ENCODE peak calls at places on chromosomes 1 and 21, in ten cellular contexts. R, S, C, W, U, L, G, T, A and D are unnamed samples.
A peak's percentile ranks its signal among the peaks of the same experiment; 100 is the strongest.

GRCh38 chr1:86430376-86430775 is 6.4 kb downstream of the CLCA2 start:
- DNase-seq in G (no peak), W (no peak), U (no peak), C (no peak), R (no peak), S (no peak), L (no peak), T (no peak), A (no peak), D (no peak)

GRCh38 chr21:35428041-35428400 is 378.9 kb upstream of the RUNX1 start:
- DNase-seq in A (no peak), T (peak; percentile 41), C (no peak), W (no peak), U (no peak), L (no peak), S (no peak), R (no peak), G (no peak), D (no peak)

GRCh38 chr1:56525463-56526155 is 53.8 kb downstream of the PLPP3 start:
- DNase-seq in U (no peak), S (no peak), T (no peak), W (no peak), R (no peak), L (no peak), C (no peak), A (no peak), G (no peak), D (no peak)

GRCh38 chr1:67889940-67890567 is 56.8 kb upstream of the GNG12 start:
- DNase-seq in S (no peak), U (no peak), W (no peak), C (no peak), L (no peak), T (peak; percentile 64), A (no peak), R (no peak), G (no peak), D (no peak)

GRCh38 chr1:24139846-24140425 is 3.0 kb downstream of the IL22RA1 start:
- DNase-seq in C (no peak), G (peak; percentile 5), S (no peak), R (no peak), W (no peak), U (no peak), L (no peak), T (no peak), A (no peak), D (no peak)

GRCh38 chr1:198118136-198118535 is 38.7 kb upstream of the NEK7 start:
- DNase-seq in W (peak; percentile 7), L (no peak), A (no peak), R (no peak), C (no peak), G (no peak), T (peak; percentile 98), U (peak; percentile 22), S (no peak), D (no peak)

GRCh38 chr21:16579538-16579937 is 849.8 kb downstream of the USP25 start:
- DNase-seq in A (no peak), C (no peak), G (no peak), W (no peak), L (no peak), S (no peak), T (peak; percentile 68), U (no peak), R (no peak), D (no peak)

GRCh38 chr1:57146100-57146499 is 180.3 kb upstream of the C8B start:
- DNase-seq in C (no peak), G (no peak), W (no peak), U (no peak), A (no peak), S (no peak), R (no peak), T (no peak), L (no peak), D (no peak)

GRCh38 chr1:12415239-12415543 is 185.4 kb downstream of the VPS13D start:
- DNase-seq in R (no peak), W (no peak), S (no peak), T (peak; percentile 23), L (no peak), G (no peak), C (no peak), A (no peak), U (no peak), D (no peak)

GRCh38 chr1:192973202-192973601 is 86.0 kb downstream of the UCHL5 start:
- DNase-seq in S (no peak), G (no peak), L (no peak), A (no peak), U (no peak), R (no peak), W (no peak), C (no peak), T (no peak), D (no peak)

GRCh38 chr1:77538956-77539509 is 143.4 kb downstream of the ZZZ3 start:
- DNase-seq in U (no peak), T (peak; percentile 94), G (no peak), S (no peak), L (no peak), C (no peak), W (no peak), R (no peak), A (no peak), D (peak; percentile 84)

GRCh38 chr1:109198745-109199144 is 15.0 kb upstream of the SARS1 start:
- DNase-seq in W (no peak), C (no peak), L (no peak), S (no peak), U (no peak), G (no peak), A (no peak), T (no peak), R (no peak), D (no peak)

GRCh38 chr1:18373882-18374493 is 106.7 kb upstream of the KLHDC7A start:
- DNase-seq in S (no peak), A (no peak), L (no peak), C (no peak), W (peak; percentile 63), R (no peak), G (no peak), T (no peak), U (peak; percentile 73), D (peak; percentile 80)

GRCh38 chr1:230750576-230750975 is 3.4 kb downstream of the CAPN9 start:
- DNase-seq in G (no peak), S (no peak), T (no peak), U (no peak), W (no peak), C (no peak), R (no peak), A (no peak), L (no peak), D (no peak)

GRCh38 chr1:174433451-174433850 is 14.3 kb upstream of the GPR52 start:
- DNase-seq in L (no peak), G (no peak), T (peak; percentile 54), W (no peak), S (no peak), C (no peak), R (no peak), A (no peak), U (no peak), D (no peak)

GRCh38 chr1:10530281-10530740 is 55.6 kb downstream of the PEX14 start:
- DNase-seq in L (no peak), C (no peak), S (no peak), A (no peak), G (no peak), U (peak; percentile 78), R (peak; percentile 87), T (peak; percentile 8), W (peak; percentile 81), D (peak; percentile 52)

GRCh38 chr1:10475510-10475909 is 760 bp downstream of the PEX14 start:
- DNase-seq in L (no peak), A (no peak), G (no peak), C (no peak), S (no peak), U (no peak), W (peak; percentile 10), T (no peak), R (no peak), D (no peak)

GRCh38 chr1:886760-887159 is 37.0 kb upstream of the SAMD11 start:
- DNase-seq in U (no peak), L (no peak), S (no peak), T (no peak), G (no peak), A (no peak), R (no peak), W (no peak), C (no peak), D (no peak)

GRCh38 chr1:157992031-157992568 is 1.3 kb upstream of the KIRREL1 start:
- DNase-seq in G (peak; percentile 68), A (peak; percentile 39), R (peak; percentile 89), W (peak; percentile 83), C (no peak), S (no peak), T (peak; percentile 93), L (no peak), U (peak; percentile 76), D (peak; percentile 88)

GRCh38 chr1:22127248-22127647 is 15.6 kb downstream of the WNT4 start:
- DNase-seq in W (no peak), C (no peak), A (no peak), G (no peak), S (no peak), T (no peak), L (no peak), U (no peak), R (no peak), D (no peak)

GRCh38 chr1:43801203-43801602 is 93.9 kb downstream of the ST3GAL3 start:
- DNase-seq in S (no peak), L (no peak), U (no peak), T (no peak), W (no peak), R (no peak), G (no peak), A (no peak), C (no peak), D (no peak)

GRCh38 chr1:36142121-36142520 is 7.2 kb downstream of the TRAPPC3 start:
- DNase-seq in G (no peak), R (no peak), U (no peak), S (no peak), C (no peak), T (no peak), L (no peak), W (no peak), A (no peak), D (no peak)

GRCh38 chr1:228287541-228288425 is 79.9 kb downstream of the OBSCN start:
- DNase-seq in U (no peak), A (no peak), C (no peak), T (no peak), R (no peak), G (no peak), S (no peak), W (no peak), L (no peak), D (no peak)

GRCh38 chr21:45533731-45534571 is 8.3 kb downstream of the SLC19A1 start:
- DNase-seq in L (no peak), C (no peak), A (no peak), U (no peak), T (no peak), W (no peak), S (no peak), R (no peak), G (peak; percentile 28), D (no peak)

GRCh38 chr1:48673725-48674124 is 103.0 kb downstream of the BEND5 start:
- DNase-seq in U (peak; percentile 45), S (no peak), L (no peak), A (no peak), C (no peak), R (no peak), W (peak; percentile 54), G (no peak), T (no peak), D (peak; percentile 79)

GRCh38 chr1:151243683-151244216 is 10.8 kb upstream of the PSMD4 start:
- DNase-seq in R (no peak), S (no peak), T (no peak), L (no peak), A (no peak), C (no peak), U (no peak), W (no peak), G (no peak), D (peak; percentile 64)

GRCh38 chr1:155103325-155103724 is 24.4 kb upstream of the EFNA1 start:
- DNase-seq in L (no peak), C (no peak), S (no peak), R (no peak), G (no peak), T (no peak), U (no peak), A (no peak), W (no peak), D (no peak)

GRCh38 chr1:215636258-215636965 is 69.3 kb downstream of the KCTD3 start:
- DNase-seq in L (no peak), G (no peak), A (no peak), S (no peak), R (no peak), W (no peak), C (no peak), U (no peak), T (peak; percentile 93), D (no peak)